ENCODE peak calls at places on chromosomes 16 and 17, in seven cellular contexts. T is dorsolateral prefrontal cortex, N is adrenal gland, L is heart right ventricle, I is BE2C, Q is AG10803, M is lower lobe of right lung. E is an unnamed sample.

GRCh38 chr16:56262148-56262878 is 71.0 kb downstream of the GNAO1 start:
- DNase-seq in T (no peak), N (no peak), I (no peak), M (no peak), L (no peak), Q (no peak), E (peak; percentile 74)

GRCh38 chr17:27456681-27457404 is 595 bp downstream of the KSR1 start:
- DNase-seq in N (peak; percentile 40), I (peak; percentile 39), M (no peak), Q (no peak), L (peak; percentile 30), T (no peak), E (peak; percentile 20)

GRCh38 chr16:309476-309875 is 26.5 kb downstream of the PDIA2 start:
- DNase-seq in Q (no peak), N (no peak), T (no peak), M (no peak), I (no peak), L (no peak), E (no peak)

GRCh38 chr16:70267516-70267915 is 15.8 kb upstream of the EXOSC6 start:
- DNase-seq in L (no peak), M (no peak), Q (peak; percentile 43), N (peak; percentile 35), T (no peak), I (peak; percentile 54), E (peak; percentile 29)

GRCh38 chr17:2883544-2884203 is 87.4 kb downstream of the RAP1GAP2 start:
- DNase-seq in N (peak; percentile 44), I (peak; percentile 82), T (no peak), M (no peak), L (peak; percentile 50), Q (peak; percentile 21), E (no peak)

GRCh38 chr16:73265124-73265838 is 217.4 kb upstream of the ZFHX3 start:
- DNase-seq in M (no peak), L (no peak), N (no peak), I (peak; percentile 41), T (no peak), Q (no peak), E (no peak)

GRCh38 chr17:45092932-45093430 is 31.9 kb downstream of the NMT1 start:
- DNase-seq in I (no peak), N (peak; percentile 81), L (peak; percentile 74), Q (peak; percentile 100), T (peak; percentile 97), M (peak; percentile 71), E (no peak)

GRCh38 chr17:15249487-15249886 is 15.6 kb downstream of the PMP22 start:
- DNase-seq in T (no peak), L (no peak), Q (no peak), N (no peak), M (no peak), I (no peak), E (no peak)

GRCh38 chr17:81416612-81417011 is 21.4 kb downstream of the BAHCC1 start:
- DNase-seq in Q (no peak), I (no peak), N (no peak), T (no peak), L (no peak), M (no peak), E (no peak)

GRCh38 chr16:50368410-50369132 is at the start of gene BRD7:
- DNase-seq in L (peak; percentile 73), T (no peak), N (peak; percentile 70), I (peak; percentile 76), Q (peak; percentile 49), M (peak; percentile 75), E (peak; percentile 73)

GRCh38 chr17:38912221-38912813 is 13.1 kb upstream of the LASP1NB start:
- DNase-seq in I (peak; percentile 91), L (peak; percentile 74), T (peak; percentile 25), M (peak; percentile 44), N (no peak), Q (peak; percentile 54), E (no peak)

GRCh38 chr17:1562178-1562643 is 381 bp downstream of the PITPNA start:
- DNase-seq in L (peak; percentile 59), T (no peak), I (no peak), Q (peak; percentile 39), M (peak; percentile 77), N (peak; percentile 54), E (no peak)

GRCh38 chr17:41324180-41325075 is 8.9 kb upstream of the KRTAP17-1 start:
- DNase-seq in Q (no peak), M (no peak), T (no peak), N (no peak), I (no peak), L (no peak), E (no peak)

GRCh38 chr16:50440531-50440930 is 71.7 kb upstream of the BRD7 start:
- DNase-seq in M (no peak), L (no peak), N (no peak), Q (no peak), I (no peak), T (no peak), E (no peak)

DNA sequence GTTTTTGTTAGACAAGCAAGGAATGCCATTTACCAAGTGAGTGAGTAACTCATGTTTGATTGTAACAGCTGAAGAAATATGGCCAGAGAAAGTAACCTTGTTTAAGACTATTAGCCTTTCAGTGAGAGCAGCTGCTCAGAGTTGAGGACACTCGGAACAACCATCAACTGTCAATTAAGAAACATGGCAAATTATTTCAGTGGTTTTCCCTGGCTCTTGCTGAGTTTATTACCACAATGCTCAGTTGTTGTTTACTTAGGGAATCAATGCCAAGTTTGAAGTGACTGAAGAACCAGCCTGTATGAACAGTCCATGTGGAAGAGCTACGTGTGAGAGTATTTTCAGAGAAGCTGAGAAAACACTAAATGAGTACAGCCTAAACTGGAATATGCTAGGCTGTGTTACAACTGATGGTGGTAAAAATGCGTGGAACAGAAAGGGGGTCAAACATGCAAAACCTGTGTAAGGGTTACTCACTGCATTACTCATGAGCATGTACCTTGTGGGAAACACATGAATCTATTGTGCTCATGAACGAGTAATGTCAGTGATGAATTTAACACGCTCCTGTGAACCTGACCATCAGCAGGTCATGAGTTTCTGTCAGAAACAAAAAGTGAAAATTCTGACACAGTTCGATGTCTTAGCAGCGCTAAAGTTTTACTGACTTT is 33.7 kb downstream of the GNA13 start:
- DNase-seq in I (no peak), M (no peak), N (no peak), L (no peak), T (no peak), Q (peak; percentile 76), E (no peak)
- H3K4me3 ChIP-seq in I (no peak overlapping the region), M (no peak overlapping the region), N (no peak overlapping the region), L (no peak overlapping the region), T (no peak overlapping the region), Q (no peak overlapping the region), E (no peak overlapping the region)

GRCh38 chr16:19894586-19894985 is 9.9 kb upstream of the GPRC5B start:
- DNase-seq in Q (no peak), I (no peak), M (no peak), T (no peak), L (no peak), N (no peak), E (no peak)
- H3K4me3 ChIP-seq in Q (no peak overlapping the region), I (no peak overlapping the region), M (no peak overlapping the region), T (no peak overlapping the region), L (no peak overlapping the region), N (no peak overlapping the region), E (no peak overlapping the region)

DNA sequence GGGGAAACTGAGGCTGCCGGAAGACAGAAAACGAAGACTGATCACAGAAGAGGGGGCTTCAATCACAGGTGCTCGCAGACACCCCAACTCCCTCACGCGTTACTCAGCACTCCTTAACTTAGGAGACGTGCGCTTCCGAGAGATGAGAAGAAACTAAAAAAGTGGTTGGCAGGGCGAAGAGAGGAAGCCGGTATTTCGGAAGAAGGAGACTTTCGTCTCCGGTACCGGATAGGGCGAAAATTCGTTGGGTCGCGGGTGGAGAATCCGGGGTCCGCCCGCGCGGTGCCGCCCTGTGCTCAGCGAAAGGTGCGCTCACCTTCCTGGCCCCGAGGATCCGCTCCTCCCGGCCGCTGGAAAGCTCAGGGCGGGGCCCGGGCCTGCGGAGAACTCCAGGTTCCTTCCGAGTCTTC is 917 bp upstream of the TBX2 start:
- DNase-seq in I (no peak), T (no peak), N (no peak), Q (no peak), L (no peak), M (no peak), E (no peak)
- H3K4me3 ChIP-seq in I (peak overlapping the region; percentile 96), T (peak overlapping the region; percentile 47), N (no peak overlapping the region), Q (peak overlapping the region; percentile 67), L (peak overlapping the region; percentile 73), M (peak overlapping the region; percentile 67), E (no peak overlapping the region)

DNA sequence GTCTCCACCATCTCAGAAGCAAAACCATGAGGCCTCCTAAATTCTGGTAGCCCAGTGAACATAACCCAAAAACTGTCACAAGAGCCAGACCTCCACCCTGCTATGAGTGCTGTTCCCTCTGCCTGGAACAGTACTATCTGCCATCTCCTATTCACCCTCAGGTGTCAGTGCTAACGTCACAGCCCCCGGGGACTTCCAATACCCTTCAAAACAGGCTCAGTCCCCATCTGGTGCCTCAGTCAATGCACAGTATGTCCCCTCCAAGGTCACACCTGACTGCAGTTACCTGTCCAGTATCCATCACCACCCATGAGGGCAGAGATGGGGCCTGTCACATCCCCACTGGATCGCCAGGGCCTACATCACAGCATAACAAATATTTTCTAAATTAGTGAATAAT is 11.5 kb downstream of the CREBBP start:
- DNase-seq in L (no peak), M (no peak), N (no peak), T (no peak), Q (no peak), I (no peak), E (no peak)
- H3K4me3 ChIP-seq in L (no peak overlapping the region), M (no peak overlapping the region), N (no peak overlapping the region), T (no peak overlapping the region), Q (no peak overlapping the region), I (no peak overlapping the region), E (no peak overlapping the region)